ENCODE peak calls at places on chromosomes 1 and 21, in five cellular contexts. L is endodermal cell; F is cardiac fibroblast; P is HFF-Myc; K is CD8-positive, alpha-beta T cell. I is an unnamed sample.

GRCh38 chr1:23958810-23959460 is 693 bp upstream of the PNRC2 start:
- DNase-seq in K (peak), F (peak), P (peak), L (peak), I (peak)

GRCh38 chr21:28633803-28634572 is 358.7 kb downstream of the LTN1 start:
- DNase-seq in L (no peak), F (peak), P (no peak), K (no peak), I (peak)

GRCh38 chr21:36692125-36692843 is 6.6 kb upstream of the SIM2 start:
- DNase-seq in L (peak), K (no peak), F (no peak), P (no peak), I (no peak)

GRCh38 chr1:228316589-228317387 is 89.8 kb downstream of the TRIM11 start:
- DNase-seq in P (no peak), L (peak), K (no peak), F (no peak), I (no peak)

GRCh38 chr1:62337785-62338631 is 18.8 kb upstream of the KANK4 start:
- DNase-seq in F (no peak), K (no peak), P (no peak), L (peak), I (no peak)

GRCh38 chr1:21669033-21669286 is 197 bp downstream of the RAP1GAP start:
- DNase-seq in L (no peak), P (no peak), F (no peak), K (no peak), I (no peak)

GRCh38 chr1:2452583-2453315 is 23.3 kb upstream of the PLCH2 start:
- DNase-seq in F (peak), P (no peak), K (no peak), L (no peak), I (no peak)

GRCh38 chr1:68141801-68142440 is 90.4 kb downstream of the WLS start:
- DNase-seq in L (peak), P (no peak), K (no peak), F (no peak), I (no peak)

GRCh38 chr1:207112907-207113306 is 8.9 kb downstream of the C4BPA start:
- DNase-seq in K (no peak), L (no peak), P (no peak), F (no peak), I (no peak)

GRCh38 chr1:96992871-96993270 is 271.3 kb downstream of the PTBP2 start:
- DNase-seq in P (no peak), K (no peak), L (no peak), F (peak), I (peak)

GRCh38 chr1:205488074-205488723 is 16.3 kb upstream of the CDK18 start:
- DNase-seq in F (peak), K (peak), L (peak), P (peak), I (no peak)

GRCh38 chr1:222777977-222778376 is 36.9 kb upstream of the DISP1 start:
- DNase-seq in L (no peak), P (no peak), K (no peak), F (peak), I (peak)

GRCh38 chr1:64502924-64503323 is 33.0 kb downstream of the CACHD1 start:
- DNase-seq in P (no peak), F (no peak), L (no peak), K (no peak), I (no peak)

GRCh38 chr1:201108614-201109013 is 3.6 kb downstream of the CACNA1S start:
- DNase-seq in P (no peak), F (no peak), K (no peak), L (peak), I (no peak)

GRCh38 chr1:147273409-147274307 is 31.2 kb downstream of the CHD1L start:
- DNase-seq in K (no peak), L (no peak), F (peak), P (peak), I (peak)

GRCh38 chr1:193634876-193635275 is 448.5 kb upstream of the B3GALT2 start:
- DNase-seq in L (no peak), P (no peak), K (no peak), F (no peak), I (no peak)
- H3K4me3 ChIP-seq in L (no peak), P (no peak), K (no peak), F (no peak), I (no peak)

GRCh38 chr1:36397378-36398230 is at the start of gene LSM10:
- DNase-seq in F (peak), L (peak), K (peak), P (peak), I (peak)

GRCh38 chr1:36398370-36398977 is 766 bp upstream of the LSM10 start:
- DNase-seq in L (no peak), P (no peak), K (no peak), F (no peak), I (no peak)

GRCh38 chr1:36401602-36402517 is 4.2 kb upstream of the LSM10 start:
- DNase-seq in K (no peak), F (no peak), L (no peak), P (no peak), I (no peak)

GRCh38 chr1:36400825-36401601 is 3.3 kb upstream of the LSM10 start:
- DNase-seq in F (peak), P (no peak), K (no peak), L (peak), I (no peak)

GRCh38 chr1:36400514-36400824 is 2.8 kb upstream of the LSM10 start:
- DNase-seq in L (no peak), K (no peak), P (no peak), F (no peak), I (no peak)
- H3K4me3 ChIP-seq in L (no peak), K (no peak), P (no peak), F (no peak), I (no peak)

DNA sequence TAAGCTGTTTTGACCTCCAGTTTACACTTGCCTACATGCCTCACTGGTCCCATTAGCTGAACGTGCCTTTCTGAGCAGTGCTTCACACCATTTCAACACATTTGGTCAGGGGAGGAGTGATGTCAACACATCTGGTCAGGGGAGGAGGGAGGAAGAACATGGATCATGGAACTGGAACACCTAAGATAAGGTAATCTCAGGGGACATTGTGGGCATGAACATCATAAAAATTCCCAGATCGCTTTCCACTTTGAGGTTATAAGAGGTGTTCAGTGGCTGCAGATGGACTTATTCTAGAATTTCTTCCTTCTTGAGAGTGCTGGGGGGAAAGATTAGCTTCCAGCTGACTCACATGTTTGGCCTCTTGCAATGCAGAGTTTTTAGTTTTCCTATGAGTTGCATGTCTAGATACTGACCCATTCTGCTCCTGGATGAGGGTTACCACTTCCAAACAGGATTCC is 2.0 kb downstream of the QSOX1 start:
- DNase-seq in F (peak), P (no peak), L (no peak), K (no peak), I (peak)
- H3K4me3 ChIP-seq in F (peak), P (peak), L (peak), K (no peak), I (peak)

GRCh38 chr1:161201828-161202712 is at the start of gene NDUFS2:
- DNase-seq in F (peak), L (peak), P (peak), K (peak), I (peak)

GRCh38 chr1:161200992-161201827 is 957 bp upstream of the NDUFS2 start:
- DNase-seq in K (no peak), F (peak), L (peak), P (peak), I (peak)

GRCh38 chr1:161209790-161210409 is 5.2 kb upstream of the FCER1G start:
- DNase-seq in L (peak), P (no peak), F (peak), K (peak), I (no peak)

GRCh38 chr1:161206411-161207140 is 4.4 kb downstream of the NDUFS2 start:
- DNase-seq in F (peak), P (no peak), K (no peak), L (no peak), I (no peak)

DNA sequence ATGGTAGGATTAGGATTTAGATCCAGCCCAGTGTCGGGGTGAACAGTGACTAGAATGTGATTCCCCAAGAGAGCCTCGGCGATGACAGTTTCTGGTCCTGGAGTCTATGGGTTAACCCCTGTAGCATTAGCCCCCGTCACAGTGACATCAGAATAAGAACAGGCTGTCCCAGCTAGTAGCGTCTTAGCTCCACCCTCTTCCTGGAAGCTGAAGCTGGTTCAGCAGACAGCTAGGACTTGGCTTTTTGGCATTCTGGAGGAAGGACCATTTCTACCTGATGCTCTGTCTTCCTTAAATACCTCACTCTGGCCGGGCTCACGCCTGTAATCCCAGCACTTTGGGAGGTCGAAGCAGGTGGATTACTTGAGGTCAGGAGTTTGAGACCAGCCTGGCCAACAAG is 5.0 kb downstream of the NDUFS2 start:
- DNase-seq in L (no peak), P (no peak), F (peak), K (no peak), I (peak)
- H3K4me3 ChIP-seq in L (no peak), P (no peak), F (peak), K (no peak), I (no peak)

GRCh38 chr1:89198500-89199072 is at the start of gene GBP4:
- DNase-seq in F (peak), L (peak), K (peak), P (no peak), I (no peak)
- H3K4me3 ChIP-seq in F (peak), L (peak), K (peak), P (no peak), I (peak)

DNA sequence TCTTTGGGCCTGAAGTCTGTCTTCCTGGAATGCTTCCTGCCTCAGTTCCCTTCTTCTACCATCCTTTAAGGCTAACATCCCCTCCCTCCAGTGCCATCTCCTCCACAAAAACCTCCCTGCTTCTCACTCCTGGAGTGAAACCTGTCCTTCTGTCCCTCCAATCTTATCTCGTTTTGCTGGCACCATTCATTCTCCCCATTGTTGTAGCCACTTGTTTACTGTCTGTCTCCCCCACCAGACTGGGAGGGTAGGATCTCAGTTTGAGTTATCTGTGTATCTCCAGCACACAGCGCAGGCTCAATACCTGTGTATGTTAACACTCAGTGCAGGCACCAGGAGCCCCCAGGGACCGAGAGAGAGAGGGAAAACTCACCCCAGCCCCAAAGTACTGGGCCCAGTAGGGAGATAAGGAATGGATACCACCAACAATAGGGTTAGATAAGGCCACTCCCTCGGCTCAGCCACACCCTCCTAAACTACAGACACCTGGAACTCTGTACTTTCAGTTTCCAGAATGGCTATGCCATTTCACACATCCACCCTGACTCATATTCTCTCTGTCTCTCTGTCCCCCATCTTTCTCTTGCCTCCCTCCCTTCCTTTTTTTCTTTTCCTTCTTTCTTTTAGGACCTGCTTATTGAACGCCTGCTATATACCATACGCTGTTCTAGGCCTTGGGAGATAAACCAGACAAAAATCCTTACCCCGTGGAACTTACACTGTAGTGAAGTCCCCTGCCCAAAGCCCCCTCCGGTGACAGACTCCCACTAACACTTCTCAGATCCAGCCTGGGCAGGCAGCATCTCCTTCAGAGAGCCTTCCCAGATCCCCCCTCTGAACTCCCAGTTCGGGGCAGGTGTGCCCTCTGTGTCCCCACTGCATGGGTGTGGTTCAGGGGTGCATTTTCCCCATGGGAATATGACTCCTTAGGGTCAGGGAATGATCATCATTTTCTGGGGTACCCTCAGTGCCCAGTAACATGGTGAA is 3.3 kb upstream of the SSBP3 start:
- DNase-seq in K (no peak), L (peak), F (no peak), P (no peak), I (no peak)
- H3K4me3 ChIP-seq in K (no peak), L (peak), F (no peak), P (no peak), I (no peak)

DNA sequence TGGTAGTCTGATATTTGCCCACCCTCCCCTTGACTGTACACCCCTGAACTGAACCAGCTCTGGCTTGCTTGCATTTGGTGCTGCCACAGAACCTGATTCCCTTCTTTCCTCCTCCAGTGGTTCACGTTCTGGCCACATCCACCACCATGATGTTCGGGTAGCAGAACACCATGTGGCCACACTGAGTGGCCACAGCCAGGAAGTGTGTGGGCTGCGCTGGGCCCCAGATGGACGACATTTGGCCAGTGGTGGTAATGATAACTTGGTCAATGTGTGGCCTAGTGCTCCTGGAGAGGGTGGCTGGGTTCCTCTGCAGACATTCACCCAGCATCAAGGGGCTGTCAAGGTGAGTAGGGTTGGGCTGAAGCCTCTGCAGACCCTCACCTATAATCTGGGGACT is 1.8 kb downstream of the CDC20 start:
- DNase-seq in K (no peak), L (no peak), F (no peak), P (no peak), I (no peak)
- H3K4me3 ChIP-seq in K (no peak), L (peak), F (peak), P (peak), I (no peak)

GRCh38 chr1:154222518-154222917 is 1.8 kb downstream of the UBAP2L start:
- DNase-seq in K (no peak), L (no peak), F (peak), P (no peak), I (no peak)

GRCh38 chr1:154221815-154222081 is 993 bp downstream of the UBAP2L start:
- DNase-seq in L (no peak), K (no peak), P (no peak), F (peak), I (peak)

GRCh38 chr1:154225370-154225769 is 4.6 kb downstream of the UBAP2L start:
- DNase-seq in K (no peak), F (no peak), P (no peak), L (no peak), I (no peak)

GRCh38 chr1:154220970-154221814 is 437 bp downstream of the UBAP2L start:
- DNase-seq in L (peak), F (peak), P (no peak), K (peak), I (no peak)

DNA sequence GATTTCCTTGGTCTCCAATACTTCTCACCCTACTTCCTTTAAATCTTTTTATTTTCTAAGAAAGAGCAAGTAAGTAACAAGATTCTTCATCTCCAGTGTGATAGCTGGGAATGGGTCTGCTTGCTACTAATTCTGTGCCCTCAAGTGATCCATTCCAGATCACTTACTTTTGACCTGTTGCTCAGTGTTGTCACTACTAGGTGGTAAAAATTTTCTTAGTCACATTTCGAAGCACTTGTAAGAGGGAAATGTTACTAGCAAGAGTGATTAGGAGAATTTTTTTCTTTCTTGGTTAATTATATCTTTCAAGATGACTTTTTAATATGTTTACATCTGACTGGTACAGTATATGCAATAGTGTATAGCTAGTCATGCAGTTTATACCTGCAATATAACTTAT is 2.2 kb downstream of the UBAP2L start:
- DNase-seq in F (no peak), K (no peak), L (no peak), P (no peak), I (no peak)
- H3K4me3 ChIP-seq in F (no peak), K (no peak), L (peak), P (peak), I (no peak)

GRCh38 chr1:11058026-11058425 is 1.8 kb downstream of the SRM start:
- DNase-seq in P (no peak), L (no peak), F (no peak), K (no peak), I (no peak)
- H3K4me3 ChIP-seq in P (peak), L (no peak), F (no peak), K (no peak), I (no peak)

GRCh38 chr1:156767101-156767878 is at the start of gene PRCC:
- DNase-seq in P (peak), F (peak), L (peak), K (peak), I (peak)

GRCh38 chr1:156768610-156769295 is 1.4 kb downstream of the PRCC start:
- DNase-seq in K (no peak), P (no peak), L (no peak), F (no peak), I (no peak)

GRCh38 chr1:156767879-156768608 is 709 bp downstream of the PRCC start:
- DNase-seq in F (peak), P (no peak), K (no peak), L (peak), I (no peak)

GRCh38 chr1:156766288-156767100 is 841 bp upstream of the PRCC start:
- DNase-seq in F (peak), L (peak), K (no peak), P (no peak), I (no peak)

DNA sequence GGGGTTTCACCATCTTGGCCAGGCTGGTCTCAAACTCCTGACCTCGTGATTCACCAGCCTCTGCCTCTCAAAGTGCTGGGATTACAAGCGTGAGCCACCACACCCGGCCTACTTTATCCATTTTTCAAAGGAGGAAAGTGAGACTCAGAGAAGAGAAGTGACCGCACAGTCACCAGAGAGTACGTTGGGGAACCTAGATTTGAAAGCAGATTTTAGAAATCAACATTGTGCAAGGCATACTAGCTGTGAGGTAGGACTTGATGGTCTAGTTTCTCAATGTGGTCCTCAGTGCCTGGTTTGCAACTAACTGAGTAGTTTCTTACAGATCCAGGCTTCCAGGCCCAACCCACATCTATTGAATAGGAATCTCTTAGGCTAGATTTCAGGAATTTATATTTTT is 1.7 kb upstream of the PRCC start:
- DNase-seq in K (no peak), L (no peak), F (no peak), P (no peak), I (no peak)
- H3K4me3 ChIP-seq in K (no peak), L (peak), F (no peak), P (peak), I (no peak)